ENCODE peak calls at places on chromosomes 3 and 15, in nine cellular contexts. One of them, this sample, is unnamed.

GRCh38 chr3:23991236-23992050 is 46.4 kb downstream of the NR1D2 start:
- DNase-seq in GM04503: no peak
- DNase-seq in osteocyte: no peak
- DNase-seq in T-cell: no peak
- DNase-seq in HCEC 1CT: no peak
- DNase-seq in T-helper 1 cell: no peak
- DNase-seq in retina: no peak
- DNase-seq in ovary: no peak
- DNase-seq in naive B cell: no peak
- DNase-seq in this sample: no peak

GRCh38 chr3:32399030-32399620 is 7.5 kb downstream of the CMTM7 start:
- DNase-seq in retina: peak; percentile 49
- DNase-seq in HCEC 1CT: peak; percentile 48
- DNase-seq in osteocyte: no peak
- DNase-seq in naive B cell: peak; percentile 63
- DNase-seq in GM04503: no peak
- DNase-seq in ovary: no peak
- DNase-seq in T-cell: peak; percentile 40
- DNase-seq in T-helper 1 cell: peak; percentile 68
- DNase-seq in this sample: no peak

GRCh38 chr3:64042952-64043351 is 19.7 kb upstream of the PSMD6 start:
- DNase-seq in T-helper 1 cell: no peak
- DNase-seq in osteocyte: no peak
- DNase-seq in retina: no peak
- DNase-seq in T-cell: no peak
- DNase-seq in HCEC 1CT: no peak
- DNase-seq in GM04503: no peak
- DNase-seq in ovary: no peak
- DNase-seq in naive B cell: no peak
- DNase-seq in this sample: no peak

GRCh38 chr3:169948559-169949371 is 17.8 kb upstream of the SEC62 start:
- DNase-seq in osteocyte: no peak
- DNase-seq in GM04503: no peak
- DNase-seq in naive B cell: no peak
- DNase-seq in T-cell: no peak
- DNase-seq in ovary: no peak
- DNase-seq in T-helper 1 cell: no peak
- DNase-seq in HCEC 1CT: no peak
- DNase-seq in retina: no peak
- DNase-seq in this sample: no peak

GRCh38 chr3:37864904-37865303 is 3.2 kb downstream of the CTDSPL start:
- DNase-seq in naive B cell: no peak
- DNase-seq in retina: no peak
- DNase-seq in T-helper 1 cell: no peak
- DNase-seq in GM04503: no peak
- DNase-seq in osteocyte: no peak
- DNase-seq in ovary: no peak
- DNase-seq in T-cell: no peak
- DNase-seq in HCEC 1CT: no peak
- DNase-seq in this sample: no peak

GRCh38 chr3:68057637-68058320 is 403.4 kb upstream of the SUCLG2 start:
- DNase-seq in T-helper 1 cell: peak; percentile 72
- DNase-seq in osteocyte: no peak
- DNase-seq in retina: no peak
- DNase-seq in HCEC 1CT: no peak
- DNase-seq in T-cell: peak; percentile 78
- DNase-seq in GM04503: no peak
- DNase-seq in naive B cell: no peak
- DNase-seq in ovary: no peak
- DNase-seq in this sample: peak; percentile 28

GRCh38 chr3:185503467-185503975 is 4.7 kb upstream of the TMEM41A start:
- DNase-seq in osteocyte: no peak
- DNase-seq in ovary: no peak
- DNase-seq in naive B cell: no peak
- DNase-seq in retina: no peak
- DNase-seq in HCEC 1CT: no peak
- DNase-seq in T-helper 1 cell: no peak
- DNase-seq in GM04503: no peak
- DNase-seq in T-cell: no peak
- DNase-seq in this sample: no peak

GRCh38 chr3:146164506-146164905 is 3.5 kb upstream of the PLOD2 start:
- DNase-seq in naive B cell: no peak
- DNase-seq in osteocyte: no peak
- DNase-seq in HCEC 1CT: no peak
- DNase-seq in retina: no peak
- DNase-seq in T-helper 1 cell: no peak
- DNase-seq in GM04503: no peak
- DNase-seq in ovary: no peak
- DNase-seq in T-cell: no peak
- DNase-seq in this sample: no peak

GRCh38 chr3:67863869-67864268 is 209.5 kb upstream of the SUCLG2 start:
- DNase-seq in naive B cell: no peak
- DNase-seq in T-helper 1 cell: no peak
- DNase-seq in T-cell: no peak
- DNase-seq in retina: no peak
- DNase-seq in osteocyte: no peak
- DNase-seq in ovary: no peak
- DNase-seq in GM04503: no peak
- DNase-seq in HCEC 1CT: peak; percentile 23
- DNase-seq in this sample: no peak

GRCh38 chr3:52532838-52533622 is 627 bp downstream of the NT5DC2 start:
- DNase-seq in T-helper 1 cell: no peak
- DNase-seq in retina: peak; percentile 66
- DNase-seq in osteocyte: peak; percentile 82
- DNase-seq in ovary: peak; percentile 60
- DNase-seq in GM04503: no peak
- DNase-seq in HCEC 1CT: no peak
- DNase-seq in naive B cell: peak; percentile 22
- DNase-seq in T-cell: no peak
- DNase-seq in this sample: no peak

GRCh38 chr15:87753539-87753938 is 503.0 kb downstream of the NTRK3 start:
- DNase-seq in naive B cell: no peak
- DNase-seq in T-helper 1 cell: no peak
- DNase-seq in HCEC 1CT: no peak
- DNase-seq in ovary: no peak
- DNase-seq in GM04503: no peak
- DNase-seq in T-cell: no peak
- DNase-seq in retina: no peak
- DNase-seq in osteocyte: no peak
- DNase-seq in this sample: no peak